ENCODE peak calls at places on chromosomes 16 and 17, in four cellular contexts. One of them, this sample, is unnamed.

GRCh38 chr17:76196675-76197074 is 43.6 kb downstream of the RNF157 start:
- DNase-seq in PC-9: no peak
- DNase-seq in uterus: peak
- DNase-seq in HCT116: no peak
- DNase-seq in this sample: no peak

GRCh38 chr17:63696381-63696961 is 3.5 kb downstream of the LIMD2 start:
- DNase-seq in PC-9: no peak
- DNase-seq in HCT116: peak
- DNase-seq in uterus: no peak
- DNase-seq in this sample: no peak

GRCh38 chr17:65530985-65531507 is 30.4 kb downstream of the AXIN2 start:
- DNase-seq in PC-9: no peak
- DNase-seq in HCT116: no peak
- DNase-seq in uterus: no peak
- DNase-seq in this sample: peak

GRCh38 chr17:47810200-47810821 is 11.3 kb downstream of the OSBPL7 start:
- DNase-seq in uterus: no peak
- DNase-seq in PC-9: peak
- DNase-seq in HCT116: peak
- DNase-seq in this sample: no peak

GRCh38 chr17:31390748-31391495 is 553 bp upstream of the RAB11FIP4 start:
- DNase-seq in uterus: no peak
- DNase-seq in HCT116: no peak
- DNase-seq in PC-9: no peak
- DNase-seq in this sample: no peak

GRCh38 chr17:48427598-48427997 is 2.4 kb downstream of the SKAP1 start:
- DNase-seq in uterus: no peak
- DNase-seq in PC-9: no peak
- DNase-seq in HCT116: no peak
- DNase-seq in this sample: no peak

GRCh38 chr17:75892556-75893224 is 4.1 kb downstream of the TRIM65 start:
- DNase-seq in uterus: no peak
- DNase-seq in HCT116: no peak
- DNase-seq in PC-9: no peak
- DNase-seq in this sample: no peak

GRCh38 chr17:1467898-1468492 is 12.0 kb upstream of the CRK start:
- DNase-seq in uterus: peak
- DNase-seq in PC-9: no peak
- DNase-seq in HCT116: no peak
- DNase-seq in this sample: no peak

GRCh38 chr16:73062640-73063283 is 14.8 kb upstream of the ZFHX3 start:
- DNase-seq in HCT116: no peak
- DNase-seq in uterus: no peak
- DNase-seq in PC-9: no peak
- DNase-seq in this sample: peak

GRCh38 chr16:9048302-9048700 is 43.1 kb upstream of the HAPSTR1 start:
- DNase-seq in PC-9: no peak
- DNase-seq in uterus: no peak
- DNase-seq in HCT116: peak
- DNase-seq in this sample: no peak

GRCh38 chr16:67967956-67968439 is 439 bp downstream of the SLC12A4 start:
- DNase-seq in PC-9: peak
- DNase-seq in HCT116: no peak
- DNase-seq in uterus: peak
- DNase-seq in this sample: no peak

GRCh38 chr17:27469256-27469655 is 13.0 kb downstream of the KSR1 start:
- DNase-seq in HCT116: no peak
- DNase-seq in PC-9: no peak
- DNase-seq in uterus: no peak
- DNase-seq in this sample: no peak

GRCh38 chr17:28701987-28702751 is 9.5 kb downstream of the PROCA1 start:
- DNase-seq in PC-9: no peak
- DNase-seq in uterus: no peak
- DNase-seq in HCT116: no peak
- DNase-seq in this sample: no peak

GRCh38 chr16:4602330-4602729 is 12.4 kb downstream of the UBALD1 start:
- DNase-seq in uterus: no peak
- DNase-seq in HCT116: no peak
- DNase-seq in PC-9: no peak
- DNase-seq in this sample: no peak

GRCh38 chr17:61996916-61997605 is 68.0 kb downstream of the MED13 start:
- DNase-seq in uterus: no peak
- DNase-seq in PC-9: no peak
- DNase-seq in HCT116: no peak
- DNase-seq in this sample: no peak

GRCh38 chr17:76816590-76817135 is 51.5 kb upstream of the MGAT5B start:
- DNase-seq in uterus: no peak
- DNase-seq in HCT116: peak
- DNase-seq in PC-9: peak
- DNase-seq in this sample: peak

GRCh38 chr17:41111151-41111885 is 6.1 kb downstream of the KRTAP4-9 start:
- DNase-seq in PC-9: no peak
- DNase-seq in uterus: no peak
- DNase-seq in HCT116: no peak
- DNase-seq in this sample: no peak
- TF ChIP-seq CTCF in PC-9: no peak
- TF ChIP-seq CTCF in uterus: no peak
- TF ChIP-seq CTCF in HCT116: no peak
- TF ChIP-seq CTCF in this sample: no peak

GRCh38 chr17:38667787-38668122 is 7.0 kb downstream of the EPOP start:
- DNase-seq in HCT116: no peak
- DNase-seq in uterus: no peak
- DNase-seq in PC-9: no peak
- DNase-seq in this sample: no peak
- TF ChIP-seq CTCF in HCT116: no peak
- TF ChIP-seq CTCF in uterus: no peak
- TF ChIP-seq CTCF in PC-9: peak
- TF ChIP-seq CTCF in this sample: peak

DNA sequence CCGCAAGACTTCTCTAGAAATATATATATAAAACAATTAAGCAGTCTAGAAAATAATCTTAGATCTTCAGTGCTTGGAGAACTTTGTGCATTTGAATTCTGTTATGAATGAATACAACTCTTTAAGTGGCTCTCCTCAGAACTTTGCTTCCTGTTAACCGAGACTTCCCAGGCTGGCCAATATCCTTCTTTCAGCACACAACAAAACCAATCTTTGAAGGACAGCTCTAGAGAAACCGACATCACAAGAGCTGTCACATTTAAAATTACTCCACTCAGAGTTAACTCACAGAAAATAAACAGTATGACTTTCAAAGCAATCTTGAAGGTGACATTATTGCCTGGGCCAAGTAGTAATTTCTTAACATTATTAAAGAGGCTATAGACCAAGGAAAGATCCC is 49.7 kb upstream of the ITGA2B start:
- DNase-seq in HCT116: no peak
- DNase-seq in PC-9: no peak
- DNase-seq in uterus: no peak
- DNase-seq in this sample: no peak
- TF ChIP-seq CTCF in HCT116: no peak
- TF ChIP-seq CTCF in PC-9: no peak
- TF ChIP-seq CTCF in uterus: no peak
- TF ChIP-seq CTCF in this sample: no peak

GRCh38 chr16:52549011-52549692 is 2.2 kb upstream of the TOX3 start:
- DNase-seq in uterus: no peak
- DNase-seq in HCT116: no peak
- DNase-seq in PC-9: no peak
- DNase-seq in this sample: no peak
- TF ChIP-seq CTCF in uterus: no peak
- TF ChIP-seq CTCF in HCT116: no peak
- TF ChIP-seq CTCF in PC-9: no peak
- TF ChIP-seq CTCF in this sample: peak

DNA sequence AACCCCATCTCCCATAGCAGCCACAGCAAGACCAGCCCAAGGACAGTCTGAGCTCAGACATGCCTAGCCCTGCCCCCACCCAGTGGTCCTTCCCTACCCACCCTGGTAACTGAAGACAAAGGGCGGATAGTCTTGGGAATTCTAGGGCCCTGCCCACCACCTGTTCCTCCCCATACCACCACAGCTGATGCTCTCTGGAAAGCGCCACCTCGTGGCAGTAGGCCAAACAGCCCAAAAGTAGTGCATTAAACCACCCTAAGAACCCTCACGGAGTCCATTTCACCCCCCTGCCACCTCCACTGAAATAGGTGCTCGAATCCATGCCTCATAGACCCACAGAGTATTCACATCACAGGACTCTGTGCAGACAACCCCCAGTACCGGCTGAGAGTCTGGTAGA is 1021.4 kb downstream of the CDH8 start:
- DNase-seq in uterus: no peak
- DNase-seq in PC-9: no peak
- DNase-seq in HCT116: no peak
- DNase-seq in this sample: no peak
- TF ChIP-seq CTCF in uterus: no peak
- TF ChIP-seq CTCF in PC-9: peak
- TF ChIP-seq CTCF in HCT116: no peak
- TF ChIP-seq CTCF in this sample: no peak

GRCh38 chr16:27114006-27114405 is 47.3 kb downstream of the C16orf82 start:
- DNase-seq in uterus: no peak
- DNase-seq in HCT116: no peak
- DNase-seq in PC-9: no peak
- DNase-seq in this sample: no peak
- TF ChIP-seq CTCF in uterus: no peak
- TF ChIP-seq CTCF in HCT116: no peak
- TF ChIP-seq CTCF in PC-9: no peak
- TF ChIP-seq CTCF in this sample: no peak

DNA sequence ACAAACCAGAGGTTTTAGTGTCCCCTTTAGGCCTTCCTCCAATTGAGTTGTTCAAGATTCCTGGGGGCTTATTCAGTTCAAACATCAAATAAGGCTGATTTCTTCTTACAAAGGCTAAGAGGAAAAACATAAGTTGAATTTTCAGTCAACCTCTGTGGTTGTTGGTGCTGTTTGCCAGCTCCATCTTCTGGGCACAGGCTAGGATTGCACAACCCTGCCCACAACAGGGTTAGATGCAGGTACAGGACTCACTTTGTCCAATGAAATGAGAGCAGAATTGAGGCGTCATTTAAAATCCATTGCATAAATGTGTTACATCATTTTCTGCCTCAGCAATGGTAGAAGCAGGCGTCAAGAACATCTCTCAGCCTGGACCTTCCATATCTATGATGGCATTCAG is 173.3 kb downstream of the PMP22 start:
- DNase-seq in PC-9: no peak
- DNase-seq in uterus: no peak
- DNase-seq in HCT116: peak
- DNase-seq in this sample: no peak
- TF ChIP-seq CTCF in PC-9: no peak
- TF ChIP-seq CTCF in uterus: no peak
- TF ChIP-seq CTCF in HCT116: peak
- TF ChIP-seq CTCF in this sample: no peak

DNA sequence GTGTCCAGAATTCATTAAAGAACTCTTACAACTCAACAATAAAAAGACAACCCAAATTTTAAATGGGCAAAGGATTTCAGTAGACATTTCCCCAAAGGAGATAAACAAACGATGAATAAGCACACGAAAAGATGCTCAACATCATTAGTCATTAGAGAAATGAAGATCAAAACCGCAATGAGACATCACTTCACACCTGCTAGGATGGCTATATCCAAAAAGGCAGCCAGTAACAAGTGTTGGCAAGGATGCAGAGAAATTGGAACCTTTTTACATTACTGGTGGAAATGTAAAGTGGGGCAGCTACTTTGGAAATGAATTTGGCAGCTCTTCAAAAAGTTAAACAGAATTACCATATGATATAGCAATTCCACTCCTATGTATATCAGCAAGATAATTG is 42.0 kb downstream of the PITPNM3 start:
- DNase-seq in PC-9: no peak
- DNase-seq in uterus: no peak
- DNase-seq in HCT116: no peak
- DNase-seq in this sample: no peak
- TF ChIP-seq CTCF in PC-9: no peak
- TF ChIP-seq CTCF in uterus: no peak
- TF ChIP-seq CTCF in HCT116: no peak
- TF ChIP-seq CTCF in this sample: no peak

DNA sequence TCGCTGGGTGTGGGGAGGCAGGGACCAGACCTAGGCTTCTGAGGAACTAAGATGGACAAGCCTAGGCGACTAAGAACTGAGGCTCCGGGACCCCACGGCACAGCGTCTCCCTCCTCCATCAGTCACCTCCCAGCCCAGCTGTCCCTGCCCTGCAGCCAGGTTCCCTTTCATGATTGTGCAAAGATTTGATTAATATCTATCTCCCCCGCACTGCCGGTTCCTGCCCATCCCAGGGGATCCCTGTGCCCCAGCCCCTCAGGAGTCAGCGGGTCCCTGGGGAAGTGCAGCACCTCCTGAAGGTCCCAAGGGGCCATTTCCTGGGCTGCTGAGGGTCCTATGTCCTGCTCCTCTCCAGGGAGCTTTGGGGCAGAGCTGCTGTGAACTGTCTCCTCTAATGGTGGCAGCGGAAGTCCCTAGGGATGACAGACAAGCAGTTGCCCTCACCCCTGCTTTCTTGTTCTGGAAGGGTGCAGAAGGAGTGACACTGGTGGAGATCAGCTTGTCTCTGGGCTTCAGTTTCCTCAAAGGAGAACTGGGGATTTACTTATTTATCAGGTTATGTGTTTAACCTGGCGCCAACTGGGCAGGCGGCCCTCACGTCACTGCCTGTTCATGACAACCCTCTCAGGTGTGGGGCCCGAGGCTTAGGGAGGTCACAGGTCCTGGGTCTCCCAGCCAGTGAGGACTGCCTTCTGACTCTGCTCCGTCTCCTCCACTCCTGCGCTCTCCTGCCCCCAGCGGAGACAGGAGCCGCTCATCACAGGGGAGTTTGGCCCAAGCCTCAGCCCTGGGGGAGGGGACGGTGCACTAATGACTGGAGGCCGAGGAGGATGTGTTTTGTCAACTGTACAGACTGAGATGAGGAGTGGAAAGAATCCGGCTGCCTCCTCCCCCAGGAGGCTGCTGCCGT is 1.9 kb upstream of the C16orf74 start:
- DNase-seq in PC-9: no peak
- DNase-seq in HCT116: no peak
- DNase-seq in uterus: peak
- DNase-seq in this sample: peak
- TF ChIP-seq CTCF in PC-9: no peak
- TF ChIP-seq CTCF in HCT116: no peak
- TF ChIP-seq CTCF in uterus: no peak
- TF ChIP-seq CTCF in this sample: no peak